ENCODE peak calls at places on chromosomes 12 and 14, in four cellular contexts. One of them, this sample, is unnamed.

GRCh38 chr12:4910502-4911315 is 1.0 kb downstream of the KCNA1 start:
- DNase-seq in T-cell: no peak
- DNase-seq in T47D: no peak
- DNase-seq in GM12892: peak
- DNase-seq in this sample: no peak

GRCh38 chr12:121983546-121984205 is 38.0 kb upstream of the BCL7A start:
- DNase-seq in T47D: no peak
- DNase-seq in GM12892: no peak
- DNase-seq in T-cell: no peak
- DNase-seq in this sample: no peak

GRCh38 chr12:124666722-124667259 is 99.4 kb upstream of the NCOR2 start:
- DNase-seq in GM12892: no peak
- DNase-seq in T-cell: no peak
- DNase-seq in T47D: no peak
- DNase-seq in this sample: no peak

GRCh38 chr14:24430682-24431568 is 1.2 kb downstream of the KHNYN start:
- DNase-seq in T47D: no peak
- DNase-seq in T-cell: peak
- DNase-seq in GM12892: no peak
- DNase-seq in this sample: peak

GRCh38 chr12:94175763-94176660 is 27.6 kb downstream of the PLXNC1 start:
- DNase-seq in T-cell: no peak
- DNase-seq in GM12892: no peak
- DNase-seq in T47D: no peak
- DNase-seq in this sample: no peak

GRCh38 chr14:51335521-51335920 is 95.5 kb downstream of the TMX1 start:
- DNase-seq in T47D: no peak
- DNase-seq in GM12892: no peak
- DNase-seq in T-cell: no peak
- DNase-seq in this sample: no peak

GRCh38 chr12:97757431-97758091 is 295.0 kb downstream of the RMST start:
- DNase-seq in T-cell: no peak
- DNase-seq in T47D: no peak
- DNase-seq in GM12892: no peak
- DNase-seq in this sample: no peak

GRCh38 chr14:27862684-27863083 is 903.9 kb upstream of the FOXG1 start:
- DNase-seq in T-cell: no peak
- DNase-seq in GM12892: no peak
- DNase-seq in T47D: no peak
- DNase-seq in this sample: no peak

GRCh38 chr14:79670811-79671210 is 540.5 kb downstream of the DIO2 start:
- DNase-seq in T-cell: no peak
- DNase-seq in GM12892: no peak
- DNase-seq in T47D: no peak
- DNase-seq in this sample: no peak

GRCh38 chr14:90851327-90852036 is 35.3 kb upstream of the TTC7B start:
- DNase-seq in T-cell: no peak
- DNase-seq in GM12892: no peak
- DNase-seq in T47D: no peak
- DNase-seq in this sample: no peak

GRCh38 chr12:27123642-27124041 is 41.3 kb upstream of the C12orf71 start:
- DNase-seq in T-cell: no peak
- DNase-seq in T47D: peak
- DNase-seq in GM12892: no peak
- DNase-seq in this sample: no peak

GRCh38 chr14:68644101-68644500 is 148.8 kb downstream of the ZFP36L1 start:
- DNase-seq in T-cell: no peak
- DNase-seq in GM12892: no peak
- DNase-seq in T47D: no peak
- DNase-seq in this sample: no peak

GRCh38 chr12:113252494-113252893 is 31.2 kb downstream of the TPCN1 start:
- DNase-seq in T47D: no peak
- DNase-seq in GM12892: no peak
- DNase-seq in T-cell: no peak
- DNase-seq in this sample: no peak

GRCh38 chr12:48388938-48389337 is 38.2 kb upstream of the ZNF641 start:
- DNase-seq in GM12892: no peak
- DNase-seq in T-cell: no peak
- DNase-seq in T47D: no peak
- DNase-seq in this sample: no peak

GRCh38 chr14:104139460-104140212 is 1.2 kb downstream of the KIF26A start:
- DNase-seq in T-cell: no peak
- DNase-seq in T47D: no peak
- DNase-seq in GM12892: no peak
- DNase-seq in this sample: no peak

GRCh38 chr14:75254381-75254821 is 24.2 kb upstream of the FOS start:
- DNase-seq in T-cell: no peak
- DNase-seq in T47D: peak
- DNase-seq in GM12892: no peak
- DNase-seq in this sample: no peak

GRCh38 chr12:80565276-80565675 is 121.2 kb downstream of the PTPRQ start:
- DNase-seq in T-cell: no peak
- DNase-seq in T47D: no peak
- DNase-seq in GM12892: no peak
- DNase-seq in this sample: no peak

GRCh38 chr14:100696590-100696989 is 30.1 kb upstream of the DLK1 start:
- DNase-seq in T-cell: no peak
- DNase-seq in T47D: no peak
- DNase-seq in GM12892: no peak
- DNase-seq in this sample: no peak

GRCh38 chr12:12872139-12872933 is 19.0 kb upstream of the GPRC5A start:
- DNase-seq in T-cell: no peak
- DNase-seq in GM12892: no peak
- DNase-seq in T47D: peak
- DNase-seq in this sample: no peak

GRCh38 chr14:101134851-101135486 is 231.4 kb upstream of the RTL1 start:
- DNase-seq in T-cell: no peak
- DNase-seq in GM12892: no peak
- DNase-seq in T47D: no peak
- DNase-seq in this sample: no peak

GRCh38 chr14:21298358-21298757 is 18.5 kb downstream of the RPGRIP1 start:
- DNase-seq in T47D: no peak
- DNase-seq in GM12892: no peak
- DNase-seq in T-cell: no peak
- DNase-seq in this sample: no peak

GRCh38 chr12:13027508-13027907 is 16.7 kb upstream of the FAM234B start:
- DNase-seq in T47D: no peak
- DNase-seq in GM12892: no peak
- DNase-seq in T-cell: no peak
- DNase-seq in this sample: no peak

GRCh38 chr14:35158951-35159653 is 36.8 kb downstream of the PRORP start:
- DNase-seq in T47D: no peak
- DNase-seq in T-cell: no peak
- DNase-seq in GM12892: no peak
- DNase-seq in this sample: no peak

GRCh38 chr14:58280954-58281787 is 17.2 kb upstream of the ARID4A start:
- DNase-seq in GM12892: no peak
- DNase-seq in T-cell: no peak
- DNase-seq in T47D: no peak
- DNase-seq in this sample: no peak

GRCh38 chr12:68495666-68496065 is 115.0 kb upstream of the RAP1B start:
- DNase-seq in T47D: no peak
- DNase-seq in GM12892: no peak
- DNase-seq in T-cell: no peak
- DNase-seq in this sample: no peak

GRCh38 chr12:6696690-6697583 is 3.7 kb downstream of the PIANP start:
- DNase-seq in T47D: no peak
- DNase-seq in GM12892: no peak
- DNase-seq in T-cell: no peak
- DNase-seq in this sample: no peak

GRCh38 chr12:67887065-67887464 is 102.2 kb upstream of the IFNG-AS1 start:
- DNase-seq in GM12892: no peak
- DNase-seq in T-cell: no peak
- DNase-seq in T47D: no peak
- DNase-seq in this sample: no peak

GRCh38 chr14:90291699-90292098 is 35.3 kb downstream of the PSMC1 start:
- DNase-seq in GM12892: no peak
- DNase-seq in T47D: no peak
- DNase-seq in T-cell: no peak
- DNase-seq in this sample: no peak

GRCh38 chr14:70139384-70139783 is 49.4 kb downstream of the SLC8A3 start:
- DNase-seq in T-cell: no peak
- DNase-seq in GM12892: no peak
- DNase-seq in T47D: no peak
- DNase-seq in this sample: no peak

GRCh38 chr12:21476949-21477348 is 24.5 kb downstream of the RECQL start:
- DNase-seq in T47D: no peak
- DNase-seq in T-cell: no peak
- DNase-seq in GM12892: no peak
- DNase-seq in this sample: no peak

GRCh38 chr12:51270067-51270846 is at the start of gene SMAGP:
- DNase-seq in GM12892: peak
- DNase-seq in T-cell: peak
- DNase-seq in T47D: peak
- DNase-seq in this sample: peak

GRCh38 chr14:45247427-45247826 is 5.6 kb downstream of the MIS18BP1 start:
- DNase-seq in GM12892: no peak
- DNase-seq in T-cell: no peak
- DNase-seq in T47D: no peak
- DNase-seq in this sample: no peak

GRCh38 chr12:118984206-118984943 is 3.0 kb downstream of the SRRM4 start:
- DNase-seq in GM12892: no peak
- DNase-seq in T-cell: no peak
- DNase-seq in T47D: no peak
- DNase-seq in this sample: no peak

GRCh38 chr14:28515571-28515970 is 251.0 kb upstream of the FOXG1 start:
- DNase-seq in T47D: no peak
- DNase-seq in GM12892: no peak
- DNase-seq in T-cell: no peak
- DNase-seq in this sample: no peak

GRCh38 chr12:122067966-122068365 is 10.6 kb upstream of the MLXIP start:
- DNase-seq in T-cell: no peak
- DNase-seq in GM12892: peak
- DNase-seq in T47D: no peak
- DNase-seq in this sample: no peak